ENCODE peak calls at places on chromosomes 16 and 17, in five cellular contexts. One of them, this sample, is unnamed.

GRCh38 chr16:58333937-58334336 is 39.1 kb upstream of the PRSS54 start:
- DNase-seq in HepG2: peak
- DNase-seq in WTC11: no peak
- DNase-seq in K562: no peak
- DNase-seq in A549: no peak
- DNase-seq in this sample: no peak

GRCh38 chr17:48791128-48792032 is 25.6 kb downstream of the TTLL6 start:
- DNase-seq in K562: peak
- DNase-seq in WTC11: peak
- DNase-seq in HepG2: peak
- DNase-seq in A549: peak
- DNase-seq in this sample: peak

GRCh38 chr16:80731915-80732314 is 72.5 kb downstream of the CDYL2 start:
- DNase-seq in A549: no peak
- DNase-seq in WTC11: no peak
- DNase-seq in HepG2: no peak
- DNase-seq in K562: no peak
- DNase-seq in this sample: no peak

GRCh38 chr16:21302898-21303528 is 24.9 kb upstream of the CRYM start:
- DNase-seq in WTC11: no peak
- DNase-seq in A549: peak
- DNase-seq in K562: peak
- DNase-seq in HepG2: no peak
- DNase-seq in this sample: peak

GRCh38 chr17:27463235-27463677 is 7.0 kb downstream of the KSR1 start:
- DNase-seq in K562: no peak
- DNase-seq in HepG2: no peak
- DNase-seq in A549: no peak
- DNase-seq in WTC11: no peak
- DNase-seq in this sample: no peak

GRCh38 chr16:82653550-82654511 is 27.1 kb downstream of the CDH13 start:
- DNase-seq in WTC11: no peak
- DNase-seq in K562: no peak
- DNase-seq in A549: peak
- DNase-seq in HepG2: peak
- DNase-seq in this sample: peak

GRCh38 chr17:74754832-74755231 is 6.4 kb downstream of the NHERF1 start:
- DNase-seq in WTC11: no peak
- DNase-seq in HepG2: no peak
- DNase-seq in K562: peak
- DNase-seq in A549: no peak
- DNase-seq in this sample: no peak

GRCh38 chr17:15171433-15172047 is 93.6 kb downstream of the PMP22 start:
- DNase-seq in K562: peak
- DNase-seq in HepG2: peak
- DNase-seq in WTC11: peak
- DNase-seq in A549: peak
- DNase-seq in this sample: no peak

GRCh38 chr17:78313735-78314648 is 45.9 kb downstream of the SOCS3 start:
- DNase-seq in K562: peak
- DNase-seq in WTC11: peak
- DNase-seq in A549: peak
- DNase-seq in HepG2: peak
- DNase-seq in this sample: peak

GRCh38 chr16:6643083-6643686 is 689.5 kb upstream of the RBFOX1 start:
- DNase-seq in HepG2: peak
- DNase-seq in WTC11: peak
- DNase-seq in A549: peak
- DNase-seq in K562: peak
- DNase-seq in this sample: peak

GRCh38 chr17:83191388-83192160 is 112.2 kb downstream of the METRNL start:
- DNase-seq in WTC11: peak
- DNase-seq in HepG2: no peak
- DNase-seq in A549: no peak
- DNase-seq in K562: no peak
- DNase-seq in this sample: no peak

GRCh38 chr17:28925912-28926365 is 23.1 kb upstream of the DHRS13 start:
- DNase-seq in K562: no peak
- DNase-seq in A549: no peak
- DNase-seq in WTC11: no peak
- DNase-seq in HepG2: no peak
- DNase-seq in this sample: peak
- TF ChIP-seq ESRRA in K562: peak
- TF ChIP-seq ESRRA in A549: no peak
- TF ChIP-seq ESRRA in WTC11: no peak
- TF ChIP-seq ESRRA in HepG2: no peak
- TF ChIP-seq ESRRA in this sample: no peak

GRCh38 chr16:83060-83603 is 5.1 kb downstream of the MPG start:
- DNase-seq in K562: no peak
- DNase-seq in HepG2: no peak
- DNase-seq in A549: no peak
- DNase-seq in WTC11: no peak
- DNase-seq in this sample: no peak

GRCh38 chr16:85453-85782 is 7.4 kb downstream of the MPG start:
- DNase-seq in HepG2: no peak
- DNase-seq in WTC11: no peak
- DNase-seq in A549: no peak
- DNase-seq in K562: no peak
- DNase-seq in this sample: no peak

GRCh38 chr16:85865-86264 is 7.8 kb downstream of the MPG start:
- DNase-seq in HepG2: no peak
- DNase-seq in A549: no peak
- DNase-seq in K562: no peak
- DNase-seq in WTC11: no peak
- DNase-seq in this sample: no peak

GRCh38 chr16:84718-85452 is 6.9 kb downstream of the MPG start:
- DNase-seq in WTC11: no peak
- DNase-seq in K562: no peak
- DNase-seq in HepG2: no peak
- DNase-seq in A549: no peak
- DNase-seq in this sample: peak

GRCh38 chr16:83781-84615 is 6.0 kb downstream of the MPG start:
- DNase-seq in A549: no peak
- DNase-seq in K562: no peak
- DNase-seq in HepG2: no peak
- DNase-seq in WTC11: no peak
- DNase-seq in this sample: no peak
- TF ChIP-seq ESRRA in A549: no peak
- TF ChIP-seq ESRRA in K562: no peak
- TF ChIP-seq ESRRA in HepG2: no peak
- TF ChIP-seq ESRRA in WTC11: no peak
- TF ChIP-seq ESRRA in this sample: no peak

GRCh38 chr17:6544770-6545169 is 11.6 kb downstream of the PITPNM3 start:
- DNase-seq in A549: no peak
- DNase-seq in K562: no peak
- DNase-seq in WTC11: peak
- DNase-seq in HepG2: no peak
- DNase-seq in this sample: no peak
- TF ChIP-seq ESRRA in A549: no peak
- TF ChIP-seq ESRRA in K562: no peak
- TF ChIP-seq ESRRA in WTC11: no peak
- TF ChIP-seq ESRRA in HepG2: no peak
- TF ChIP-seq ESRRA in this sample: no peak

GRCh38 chr17:28744104-28744801 is 442 bp downstream of the TRAF4 start:
- DNase-seq in WTC11: peak
- DNase-seq in HepG2: peak
- DNase-seq in A549: peak
- DNase-seq in K562: peak
- DNase-seq in this sample: no peak
- TF ChIP-seq ESRRA in WTC11: no peak
- TF ChIP-seq ESRRA in HepG2: peak
- TF ChIP-seq ESRRA in A549: no peak
- TF ChIP-seq ESRRA in K562: no peak
- TF ChIP-seq ESRRA in this sample: no peak

GRCh38 chr17:80649672-80650338 is 105.2 kb downstream of the RPTOR start:
- DNase-seq in K562: peak
- DNase-seq in HepG2: peak
- DNase-seq in WTC11: peak
- DNase-seq in A549: peak
- DNase-seq in this sample: no peak

GRCh38 chr17:80646328-80646727 is 101.7 kb downstream of the RPTOR start:
- DNase-seq in WTC11: no peak
- DNase-seq in A549: no peak
- DNase-seq in HepG2: no peak
- DNase-seq in K562: no peak
- DNase-seq in this sample: no peak

GRCh38 chr17:80649200-80649644 is 104.6 kb downstream of the RPTOR start:
- DNase-seq in WTC11: no peak
- DNase-seq in K562: no peak
- DNase-seq in A549: no peak
- DNase-seq in HepG2: no peak
- DNase-seq in this sample: no peak

GRCh38 chr17:80645706-80646325 is 101.2 kb downstream of the RPTOR start:
- DNase-seq in K562: no peak
- DNase-seq in A549: no peak
- DNase-seq in WTC11: no peak
- DNase-seq in HepG2: no peak
- DNase-seq in this sample: no peak

DNA sequence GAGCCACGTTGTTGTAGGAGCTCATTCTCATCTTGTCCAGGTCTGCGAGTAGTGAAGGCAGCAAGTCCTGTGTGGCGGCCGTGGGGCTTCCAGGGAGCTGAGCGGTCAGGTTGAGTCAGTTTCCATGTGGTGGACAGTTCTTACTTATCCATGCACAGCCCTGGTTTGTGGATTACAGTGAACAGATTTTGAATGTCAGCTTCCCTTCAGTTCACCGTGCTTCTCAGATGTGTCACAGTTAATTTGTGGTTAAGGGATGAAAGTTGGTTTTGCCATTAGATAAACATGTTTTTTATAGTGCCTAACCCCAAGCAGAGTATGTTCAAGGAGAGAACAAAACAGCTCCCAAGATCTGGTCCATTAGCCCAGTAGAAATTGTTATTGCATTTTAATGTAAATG is 103.1 kb downstream of the RPTOR start:
- DNase-seq in K562: no peak
- DNase-seq in WTC11: no peak
- DNase-seq in HepG2: no peak
- DNase-seq in A549: no peak
- DNase-seq in this sample: no peak
- TF ChIP-seq ESRRA in K562: no peak
- TF ChIP-seq ESRRA in WTC11: no peak
- TF ChIP-seq ESRRA in HepG2: no peak
- TF ChIP-seq ESRRA in A549: no peak
- TF ChIP-seq ESRRA in this sample: no peak

DNA sequence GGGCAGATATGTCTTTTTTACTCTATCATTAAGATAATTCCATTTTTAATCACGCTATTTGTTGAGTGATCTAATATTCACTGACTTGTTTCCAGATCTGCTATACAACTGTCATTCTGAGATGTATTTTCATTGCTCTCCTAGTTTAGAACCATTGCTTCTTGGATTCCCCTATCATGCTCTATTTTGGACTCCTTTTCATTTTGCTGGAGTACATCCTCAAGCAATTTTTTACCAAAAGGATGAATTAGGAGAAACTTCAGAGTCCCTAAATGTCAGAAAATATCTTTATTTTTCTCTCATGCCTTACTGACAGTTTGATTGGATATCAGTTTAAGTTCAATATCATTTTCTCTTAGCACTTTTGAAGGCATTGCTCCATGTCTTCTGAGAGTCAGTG is 9.8 kb downstream of the MT4 start:
- DNase-seq in A549: no peak
- DNase-seq in WTC11: no peak
- DNase-seq in HepG2: no peak
- DNase-seq in K562: no peak
- DNase-seq in this sample: no peak
- TF ChIP-seq ESRRA in A549: no peak
- TF ChIP-seq ESRRA in WTC11: no peak
- TF ChIP-seq ESRRA in HepG2: no peak
- TF ChIP-seq ESRRA in K562: no peak
- TF ChIP-seq ESRRA in this sample: no peak